ENCODE peak calls at places on chromosomes 6 and 20, in seven cellular contexts. N is breast epithelium, T is adipocyte, Y is fibroblast of lung, E is Caco-2, S is brain microvascular endothelial cell, B is tibial artery. Z is an unnamed sample.

GRCh38 chr6:53951383-53951782 is 156.6 kb downstream of the LRRC1 start:
- DNase-seq in N (no peak), T (no peak), Y (no peak), E (no peak), S (no peak), B (no peak), Z (no peak)

GRCh38 chr6:22349051-22349450 is 52.2 kb upstream of the PRL start:
- DNase-seq in N (no peak), T (no peak), Y (peak), E (no peak), S (no peak), B (no peak), Z (no peak)

GRCh38 chr6:128491643-128492206 is 28.7 kb downstream of the PTPRK start:
- DNase-seq in N (peak), T (peak), Y (peak), E (no peak), S (peak), B (no peak), Z (no peak)

GRCh38 chr6:166104107-166104506 is 63.5 kb downstream of the TBXT start:
- DNase-seq in N (no peak), T (no peak), Y (peak), E (no peak), S (peak), B (no peak), Z (no peak)

GRCh38 chr6:130885392-130886192 is 58.4 kb downstream of the SMLR1 start:
- DNase-seq in N (peak), T (peak), Y (peak), E (peak), S (peak), B (peak), Z (peak)

GRCh38 chr6:127389706-127390105 is 46.3 kb upstream of the ECHDC1 start:
- DNase-seq in N (no peak), T (no peak), Y (no peak), E (no peak), S (no peak), B (no peak), Z (no peak)

GRCh38 chr6:142441716-142442115 is 139.9 kb downstream of the ADGRG6 start:
- DNase-seq in N (no peak), T (no peak), Y (no peak), E (no peak), S (no peak), B (no peak), Z (no peak)

GRCh38 chr6:156427345-156427744 is 349.8 kb upstream of the ARID1B start:
- DNase-seq in N (no peak), T (peak), Y (peak), E (no peak), S (peak), B (peak), Z (peak)

GRCh38 chr6:159761135-159761872 is 541 bp upstream of the ACAT2 start:
- DNase-seq in N (no peak), T (no peak), Y (peak), E (no peak), S (peak), B (peak), Z (peak)

GRCh38 chr6:50610562-50610961 is 102.8 kb upstream of the TFAP2D start:
- DNase-seq in N (no peak), T (no peak), Y (no peak), E (no peak), S (no peak), B (no peak), Z (no peak)

GRCh38 chr6:157997893-157998608 is 16.4 kb downstream of the SYNJ2 start:
- DNase-seq in N (no peak), T (no peak), Y (no peak), E (no peak), S (no peak), B (no peak), Z (no peak)

GRCh38 chr6:146189131-146189530 is 160.3 kb downstream of the GRM1 start:
- DNase-seq in N (no peak), T (no peak), Y (no peak), E (no peak), S (no peak), B (no peak), Z (no peak)

GRCh38 chr20:47818466-47818865 is 33.2 kb upstream of the SULF2 start:
- DNase-seq in N (no peak), T (no peak), Y (no peak), E (no peak), S (no peak), B (no peak), Z (no peak)

GRCh38 chr6:83431545-83432165 is 804 bp upstream of the ME1 start:
- DNase-seq in N (no peak), T (no peak), Y (no peak), E (peak), S (no peak), B (no peak), Z (peak)

GRCh38 chr6:112563368-112563767 is 216.2 kb downstream of the RFPL4B start:
- DNase-seq in N (no peak), T (peak), Y (peak), E (peak), S (peak), B (no peak), Z (peak)

GRCh38 chr6:138528137-138528536 is 28.8 kb upstream of the NHSL1 start:
- DNase-seq in N (no peak), T (no peak), Y (peak), E (no peak), S (no peak), B (no peak), Z (no peak)

GRCh38 chr20:2297352-2297717 is 1.5 kb downstream of the TGM3 start:
- DNase-seq in N (no peak), T (no peak), Y (no peak), E (no peak), S (no peak), B (no peak), Z (no peak)

GRCh38 chr6:38220069-38220723 is 400.7 kb downstream of the ZFAND3 start:
- DNase-seq in N (no peak), T (no peak), Y (no peak), E (no peak), S (no peak), B (no peak), Z (no peak)

GRCh38 chr20:41213150-41213820 is 75.9 kb downstream of the PLCG1 start:
- DNase-seq in N (no peak), T (peak), Y (peak), E (no peak), S (peak), B (no peak), Z (no peak)

GRCh38 chr6:24936641-24937317 is 1.0 kb upstream of the RIPOR2 start:
- DNase-seq in N (no peak), T (no peak), Y (peak), E (no peak), S (no peak), B (no peak), Z (no peak)

GRCh38 chr20:45826381-45827019 is 612 bp downstream of the TNNC2 start:
- DNase-seq in N (no peak), T (peak), Y (no peak), E (no peak), S (peak), B (peak), Z (no peak)

GRCh38 chr6:36886948-36887347 is 1.2 kb downstream of the C6orf89 start:
- DNase-seq in N (no peak), T (no peak), Y (no peak), E (no peak), S (no peak), B (no peak), Z (no peak)

GRCh38 chr20:58361549-58361948 is 27.5 kb upstream of the VAPB start:
- DNase-seq in N (no peak), T (peak), Y (peak), E (peak), S (peak), B (no peak), Z (peak)

GRCh38 chr20:23156842-23157423 is 70.8 kb upstream of the CD93 start:
- DNase-seq in N (no peak), T (no peak), Y (peak), E (no peak), S (no peak), B (no peak), Z (no peak)

GRCh38 chr6:47736083-47736700 is 37.8 kb downstream of the ADGRF4 start:
- DNase-seq in N (no peak), T (no peak), Y (peak), E (no peak), S (no peak), B (no peak), Z (no peak)

GRCh38 chr20:3203315-3204123 is 963 bp downstream of the DDRGK1 start:
- DNase-seq in N (no peak), T (no peak), Y (peak), E (peak), S (no peak), B (no peak), Z (peak)

GRCh38 chr6:118748311-118749062 is 97.1 kb upstream of the CEP85L start:
- DNase-seq in N (no peak), T (peak), Y (peak), E (no peak), S (no peak), B (no peak), Z (no peak)
- H3K4me3 ChIP-seq in N (peak), T (peak), Y (peak), E (no peak), S (no peak), B (peak), Z (no peak)

GRCh38 chr20:62551408-62552323 is 75.9 kb upstream of the GATA5 start:
- DNase-seq in N (no peak), T (no peak), Y (no peak), E (no peak), S (no peak), B (no peak), Z (no peak)
- H3K4me3 ChIP-seq in N (peak), T (no peak), Y (no peak), E (peak), S (no peak), B (peak), Z (no peak)

DNA sequence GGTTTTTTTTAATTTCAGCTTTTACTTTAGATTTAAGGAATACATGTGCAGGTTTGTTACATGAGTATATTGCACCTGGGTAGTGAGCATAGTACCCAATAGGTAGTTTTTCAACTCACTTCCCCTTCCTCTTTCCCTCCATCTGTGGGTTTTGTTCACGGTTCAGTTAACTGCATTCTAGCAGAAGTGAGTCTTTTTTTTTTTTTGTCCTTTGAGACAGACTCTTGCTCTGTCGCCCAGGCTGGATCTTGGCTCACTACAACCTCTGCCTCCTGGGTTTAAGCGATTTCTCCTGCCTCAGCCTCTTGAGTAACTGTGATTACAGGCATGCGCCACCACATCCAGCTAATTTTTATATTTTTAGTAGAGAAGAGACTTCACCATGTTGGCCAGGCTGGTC is 8.7 kb downstream of the UBR2 start:
- DNase-seq in N (no peak), T (no peak), Y (no peak), E (no peak), S (no peak), B (no peak), Z (no peak)
- H3K4me3 ChIP-seq in N (no peak), T (peak), Y (no peak), E (no peak), S (no peak), B (no peak), Z (no peak)

DNA sequence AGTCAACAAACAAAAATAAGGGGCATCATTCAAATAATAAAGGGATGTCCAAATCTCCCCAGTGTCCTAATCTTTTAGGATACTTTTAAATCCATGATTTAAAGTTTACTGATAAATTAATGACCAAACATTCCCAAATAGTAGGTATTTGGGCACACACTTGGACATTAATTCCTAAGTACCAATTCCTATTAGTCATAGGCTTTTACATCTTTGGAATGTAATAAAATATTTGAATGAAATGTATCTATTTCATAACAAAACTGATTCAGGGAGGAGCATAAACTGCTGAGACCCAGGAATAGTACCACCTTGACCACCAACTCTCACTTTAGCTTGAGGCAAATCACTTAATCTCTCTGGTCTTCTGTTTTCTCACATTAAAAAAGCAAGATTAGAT is 44.3 kb downstream of the VGLL2 start:
- DNase-seq in N (no peak), T (no peak), Y (no peak), E (no peak), S (no peak), B (no peak), Z (no peak)
- H3K4me3 ChIP-seq in N (no peak), T (no peak), Y (no peak), E (no peak), S (no peak), B (no peak), Z (no peak)

GRCh38 chr6:44271406-44271723 is 1.1 kb downstream of the TMEM151B start:
- DNase-seq in N (no peak), T (no peak), Y (no peak), E (no peak), S (no peak), B (no peak), Z (no peak)
- H3K4me3 ChIP-seq in N (no peak), T (no peak), Y (no peak), E (no peak), S (no peak), B (no peak), Z (no peak)

GRCh38 chr6:2111162-2111677 is 134.2 kb downstream of the GMDS start:
- DNase-seq in N (no peak), T (peak), Y (peak), E (no peak), S (peak), B (no peak), Z (no peak)
- H3K4me3 ChIP-seq in N (peak), T (peak), Y (no peak), E (no peak), S (peak), B (peak), Z (no peak)

DNA sequence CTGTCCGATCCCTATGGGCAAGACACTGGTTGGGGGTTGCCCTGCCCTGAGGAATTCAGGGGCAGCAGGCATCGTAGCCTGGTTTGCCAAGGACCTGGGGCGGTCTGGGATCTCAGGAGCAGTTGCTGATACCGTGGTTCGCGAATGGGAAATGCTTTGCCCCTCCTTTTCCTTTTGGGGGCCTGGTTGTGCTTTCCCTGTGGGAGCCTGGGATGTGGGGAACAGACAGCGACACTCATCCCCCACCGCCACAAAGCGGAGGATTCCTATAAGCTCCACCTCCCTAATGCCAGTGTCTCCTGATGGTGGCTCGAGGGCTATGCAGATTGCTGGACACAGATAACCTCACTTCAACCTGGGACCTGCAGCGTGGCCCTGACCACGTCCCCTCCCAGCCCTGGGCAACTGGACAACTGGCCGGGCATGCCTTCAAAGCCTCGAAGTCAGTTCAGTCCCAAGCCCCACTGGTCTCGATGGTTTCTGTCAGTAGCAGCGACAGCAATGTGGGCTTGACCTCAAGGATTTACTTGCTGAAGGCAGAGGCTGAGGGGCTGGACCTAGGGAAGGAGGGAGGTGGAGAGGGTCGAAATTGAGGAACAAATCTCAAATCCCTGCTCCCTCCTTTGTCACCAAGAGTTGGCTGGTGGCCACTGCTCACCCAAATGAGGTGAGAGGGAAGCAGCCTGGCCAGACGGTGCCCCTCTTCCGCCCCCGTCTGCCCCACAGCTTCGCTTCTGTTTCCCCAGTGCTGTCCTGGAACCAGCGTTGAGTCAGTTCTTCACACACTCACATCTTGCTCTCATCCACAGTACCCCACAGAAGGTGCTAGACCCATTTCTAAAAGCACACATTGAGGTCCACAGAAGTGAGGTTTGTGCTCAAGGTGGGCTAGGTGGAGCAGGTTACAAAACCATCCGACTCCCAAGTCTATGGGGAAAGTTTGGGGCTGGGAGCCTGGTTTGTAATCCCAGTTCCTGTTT is 3.5 kb downstream of the CEBPB start:
- DNase-seq in N (no peak), T (peak), Y (peak), E (no peak), S (no peak), B (peak), Z (no peak)
- H3K4me3 ChIP-seq in N (peak), T (peak), Y (peak), E (no peak), S (peak), B (peak), Z (peak)

Z was measured in hepatocyte.